ENCODE peak calls at places on chromosomes 4 and X, in five cellular contexts. D is GM06990, G is neural crest cell, Q is cardiac fibroblast, P is choroid plexus epithelial cell. S is an unnamed sample.

GRCh38 chrX:150155396-150156048 is 207.6 kb upstream of the MAMLD1 start:
- DNase-seq in D (no peak), G (no peak), Q (peak), P (peak), S (no peak)

GRCh38 chrX:137565921-137566745 is at the start of gene ZIC3:
- DNase-seq in D (no peak), G (peak), Q (peak), P (peak), S (no peak)

GRCh38 chr4:183906736-183907651 is 1.9 kb downstream of the STOX2 start:
- DNase-seq in D (peak), G (peak), Q (no peak), P (no peak), S (no peak)

GRCh38 chrX:136353519-136354095 is 52.8 kb downstream of the ADGRG4 start:
- DNase-seq in D (no peak), G (no peak), Q (no peak), P (no peak), S (no peak)

GRCh38 chrX:8374041-8374825 is 90.4 kb upstream of the VCX3B start:
- DNase-seq in D (no peak), G (no peak), Q (no peak), P (peak), S (no peak)

GRCh38 chr4:141473026-141473540 is 163.3 kb upstream of the IL15 start:
- DNase-seq in D (no peak), G (no peak), Q (no peak), P (no peak), S (no peak)

GRCh38 chr4:183287309-183287659 is 32.8 kb downstream of the CLDN22 start:
- DNase-seq in D (no peak), G (no peak), Q (no peak), P (no peak), S (no peak)

GRCh38 chr4:139014391-139015268 is 951 bp upstream of the NOCT start:
- DNase-seq in D (no peak), G (no peak), Q (peak), P (peak), S (no peak)

GRCh38 chr4:104064650-104065577 is 345.1 kb upstream of the TACR3 start:
- DNase-seq in D (no peak), G (peak), Q (peak), P (peak), S (peak)

GRCh38 chr4:14871676-14872430 is 130.4 kb upstream of the CPEB2 start:
- DNase-seq in D (no peak), G (no peak), Q (no peak), P (no peak), S (no peak)

GRCh38 chr4:38889143-38889542 is 21.5 kb downstream of the FAM114A1 start:
- DNase-seq in D (peak), G (no peak), Q (peak), P (peak), S (no peak)

GRCh38 chr4:169156392-169156791 is 114.4 kb downstream of the SH3RF1 start:
- DNase-seq in D (no peak), G (no peak), Q (no peak), P (no peak), S (no peak)

GRCh38 chr4:139833131-139833930 is 167.7 kb downstream of the MGST2 start:
- DNase-seq in D (no peak), G (no peak), Q (no peak), P (no peak), S (no peak)

GRCh38 chr4:176868676-176869075 is 76.0 kb upstream of the VEGFC start:
- DNase-seq in D (no peak), G (no peak), Q (no peak), P (no peak), S (no peak)

GRCh38 chr4:71294301-71294700 is 44.5 kb upstream of the SLC4A4 start:
- DNase-seq in D (no peak), G (no peak), Q (no peak), P (no peak), S (no peak)

GRCh38 chrX:56309881-56310280 is 77.7 kb downstream of the KLF8 start:
- DNase-seq in D (no peak), G (no peak), Q (no peak), P (no peak), S (no peak)

GRCh38 chrX:101429934-101430333 is 21.9 kb downstream of the HNRNPH2 start:
- DNase-seq in D (no peak), G (no peak), Q (no peak), P (peak), S (no peak)

GRCh38 chrX:11351375-11352295 is 58.4 kb downstream of the AMELX start:
- DNase-seq in D (no peak), G (no peak), Q (peak), P (peak), S (no peak)

GRCh38 chrX:153624196-153625091 is 22.6 kb upstream of the DUSP9 start:
- DNase-seq in D (no peak), G (no peak), Q (no peak), P (no peak), S (no peak)

GRCh38 chr4:82125170-82125862 is 248.5 kb downstream of the HNRNPD start:
- DNase-seq in D (no peak), G (no peak), Q (no peak), P (no peak), S (no peak)

GRCh38 chr4:187972135-187972534 is 23.4 kb upstream of the ZFP42 start:
- DNase-seq in D (no peak), G (no peak), Q (no peak), P (no peak), S (no peak)

GRCh38 chr4:78058591-78059523 is 1.7 kb downstream of the FRAS1 start:
- DNase-seq in D (peak), G (peak), Q (peak), P (peak), S (no peak)

GRCh38 chr4:86497131-86497530 is 97.0 kb upstream of the PTPN13 start:
- DNase-seq in D (no peak), G (no peak), Q (peak), P (no peak), S (no peak)